ENCODE peak calls at places on chromosomes 11 and 22, in ten cellular contexts. D is activated CD8-positive, alpha-beta memory T cell treated with anti-CD3 and anti-CD28 coated beads for 48 hours; I is stimulated activated CD4-positive, alpha-beta T cell treated with anti-CD3 and anti-CD28 coated beads, Interleukin-2, amount 100 ng/mL, for 48 hours; G is osteocyte; Q is EH; Y is anterior cingulate cortex; A is activated T-cell treated with anti-CD3 and anti-CD28 coated beads for 1 hour; V is GM12891; N is activated CD4-positive, alpha-beta T cell treated with anti-CD3 and anti-CD28 coated beads, Interleukin-2, amount 10 ng/mL, durations not matched to agents 7 days and 5 days; O is activated CD4-positive, alpha-beta memory T cell treated with anti-CD3 and anti-CD28 coated beads, Interleukin-2, amount 10 ng/mL, durations not matched to agents 7 days and 5 days. X is an unnamed sample.

GRCh38 chr11:1040428-1041148 is 4.1 kb upstream of the MUC6 start:
- DNase-seq in D (no peak), I (no peak), G (no peak), Q (no peak), Y (no peak), A (no peak), V (no peak), N (no peak), O (no peak), X (no peak)

GRCh38 chr11:2816941-2817421 is 68.6 kb downstream of the CDKN1C start:
- DNase-seq in D (no peak), I (no peak), G (no peak), Q (peak), Y (no peak), A (no peak), V (no peak), N (no peak), O (no peak), X (no peak)

GRCh38 chr11:1770061-1770460 is 6.3 kb upstream of the CTSD start:
- DNase-seq in D (no peak), I (no peak), G (no peak), Q (no peak), Y (no peak), A (no peak), V (no peak), N (no peak), O (no peak), X (no peak)

GRCh38 chr11:126482586-126483108 is 127.2 kb downstream of the ST3GAL4 start:
- DNase-seq in D (no peak), I (no peak), G (no peak), Q (no peak), Y (no peak), A (no peak), V (no peak), N (no peak), O (no peak), X (no peak)

GRCh38 chr22:32206774-32207758 is 2.2 kb upstream of the RFPL2 start:
- DNase-seq in D (no peak), I (no peak), G (no peak), Q (peak), Y (no peak), A (no peak), V (no peak), N (peak), O (peak), X (peak)

GRCh38 chr11:102757823-102758549 is 22.4 kb downstream of the MMP10 start:
- DNase-seq in D (no peak), I (no peak), G (no peak), Q (peak), Y (no peak), A (no peak), V (no peak), N (no peak), O (no peak), X (no peak)

GRCh38 chr22:19011075-19011474 is 75.0 kb upstream of the PRODH start:
- DNase-seq in D (no peak), I (no peak), G (no peak), Q (no peak), Y (no peak), A (no peak), V (no peak), N (no peak), O (no peak), X (no peak)

GRCh38 chr11:107251298-107251697 is 206.3 kb downstream of the CWF19L2 start:
- DNase-seq in D (no peak), I (no peak), G (no peak), Q (no peak), Y (no peak), A (no peak), V (no peak), N (no peak), O (no peak), X (no peak)

GRCh38 chr22:31321421-31321820 is 24.7 kb downstream of the PATZ1 start:
- DNase-seq in D (no peak), I (no peak), G (no peak), Q (no peak), Y (no peak), A (no peak), V (no peak), N (no peak), O (no peak), X (no peak)

GRCh38 chr22:41619979-41620645 is 731 bp downstream of the DESI1 start:
- DNase-seq in D (peak), I (peak), G (no peak), Q (peak), Y (peak), A (peak), V (peak), N (peak), O (peak), X (peak)

GRCh38 chr11:1391165-1392010 is 1.7 kb downstream of the BRSK2 start:
- DNase-seq in D (no peak), I (no peak), G (no peak), Q (no peak), Y (peak), A (no peak), V (no peak), N (no peak), O (no peak), X (peak)

GRCh38 chr11:21634491-21634890 is 558.4 kb upstream of the ANO5 start:
- DNase-seq in D (no peak), I (no peak), G (no peak), Q (no peak), Y (no peak), A (no peak), V (no peak), N (no peak), O (no peak), X (no peak)

GRCh38 chr22:24580276-24580675 is 12.6 kb downstream of the LRRC75B start:
- DNase-seq in D (no peak), I (no peak), G (no peak), Q (peak), Y (no peak), A (no peak), V (no peak), N (no peak), O (no peak), X (no peak)

GRCh38 chr22:41801886-41802285 is 1.4 kb downstream of the CCDC134 start:
- DNase-seq in D (no peak), I (no peak), G (no peak), Q (no peak), Y (no peak), A (no peak), V (no peak), N (no peak), O (no peak), X (no peak)

GRCh38 chr11:121881806-121882205 is 234.2 kb downstream of the BLID start:
- DNase-seq in D (no peak), I (no peak), G (no peak), Q (peak), Y (no peak), A (no peak), V (no peak), N (no peak), O (no peak), X (no peak)

GRCh38 chr11:116879789-116880402 is 42.5 kb upstream of the APOA1 start:
- DNase-seq in D (no peak), I (no peak), G (no peak), Q (peak), Y (no peak), A (no peak), V (peak), N (peak), O (no peak), X (peak)

GRCh38 chr22:36753120-36753802 is 22.7 kb downstream of the IFT27 start:
- DNase-seq in D (no peak), I (no peak), G (peak), Q (peak), Y (no peak), A (no peak), V (no peak), N (no peak), O (no peak), X (no peak)

X was measured in NCI-H446.